ENCODE peak calls at places on chromosome 9, in ten cellular contexts. W is astrocyte of the spinal cord; F is A673; S is Peyer's patch; V is CD8-positive, alpha-beta T cell; T is IMR-90; B is thoracic aorta; X is body of pancreas; Q is cardiac fibroblast; I is cardiac muscle cell. C is an unnamed sample.

GRCh38 chr9:113973963-113974413 is 97.9 kb downstream of the ZNF618 start:
- DNase-seq in W (peak), F (no peak), S (no peak), V (no peak), T (peak), B (no peak), X (no peak), Q (peak), I (peak), C (no peak)

GRCh38 chr9:95505676-95506437 is 10.9 kb downstream of the PTCH1 start:
- DNase-seq in W (peak), F (peak), S (peak), V (peak), T (peak), B (no peak), X (peak), Q (peak), I (peak), C (peak)

GRCh38 chr9:6413365-6414263 is 615 bp downstream of the UHRF2 start:
- DNase-seq in W (peak), F (peak), S (peak), V (peak), T (no peak), B (no peak), X (peak), Q (peak), I (peak), C (no peak)

GRCh38 chr9:38414040-38414723 is 10.1 kb downstream of the IGFBPL1 start:
- DNase-seq in W (no peak), F (no peak), S (no peak), V (no peak), T (no peak), B (no peak), X (no peak), Q (no peak), I (no peak), C (no peak)

GRCh38 chr9:114289571-114290481 is 33.1 kb upstream of the ORM1 start:
- DNase-seq in W (no peak), F (no peak), S (peak), V (no peak), T (no peak), B (no peak), X (no peak), Q (no peak), I (no peak), C (no peak)

GRCh38 chr9:115930472-115930871 is 223.1 kb upstream of the PAPPA start:
- DNase-seq in W (no peak), F (no peak), S (no peak), V (no peak), T (peak), B (no peak), X (no peak), Q (peak), I (no peak), C (no peak)

GRCh38 chr9:93136011-93136440 is 2.0 kb upstream of the NINJ1 start:
- DNase-seq in W (peak), F (no peak), S (no peak), V (no peak), T (peak), B (no peak), X (no peak), Q (peak), I (no peak), C (no peak)

GRCh38 chr9:93533863-93534262 is 42.5 kb upstream of the PHF2 start:
- DNase-seq in W (no peak), F (no peak), S (no peak), V (no peak), T (no peak), B (no peak), X (no peak), Q (no peak), I (no peak), C (no peak)

GRCh38 chr9:16915126-16915831 is 44.8 kb upstream of the BNC2 start:
- DNase-seq in W (no peak), F (no peak), S (no peak), V (no peak), T (no peak), B (no peak), X (no peak), Q (no peak), I (no peak), C (no peak)

GRCh38 chr9:116959775-116960174 is 272.7 kb downstream of the TRIM32 start:
- DNase-seq in W (no peak), F (peak), S (no peak), V (no peak), T (peak), B (no peak), X (no peak), Q (no peak), I (no peak), C (no peak)

GRCh38 chr9:86321373-86321772 is 32.8 kb downstream of the TUT7 start:
- DNase-seq in W (peak), F (no peak), S (no peak), V (no peak), T (peak), B (no peak), X (no peak), Q (peak), I (no peak), C (peak)

GRCh38 chr9:12643686-12644085 is 49.5 kb upstream of the TYRP1 start:
- DNase-seq in W (no peak), F (no peak), S (no peak), V (no peak), T (no peak), B (no peak), X (no peak), Q (peak), I (no peak), C (no peak)

GRCh38 chr9:12640021-12640587 is 53.1 kb upstream of the TYRP1 start:
- DNase-seq in W (peak), F (peak), S (no peak), V (no peak), T (peak), B (no peak), X (peak), Q (peak), I (peak), C (peak)

GRCh38 chr9:12640866-12641636 is 52.1 kb upstream of the TYRP1 start:
- DNase-seq in W (no peak), F (no peak), S (no peak), V (no peak), T (no peak), B (no peak), X (no peak), Q (no peak), I (no peak), C (no peak)
- TF ChIP-seq CTCF in W (no peak), F (no peak), S (no peak), V (no peak), T (no peak), B (no peak), X (no peak), Q (no peak), I (no peak), C (no peak)

GRCh38 chr9:22010881-22011625 is 1.9 kb upstream of the CDKN2B start:
- DNase-seq in W (peak), F (no peak), S (no peak), V (peak), T (peak), B (no peak), X (no peak), Q (peak), I (peak), C (no peak)

GRCh38 chr9:22005083-22005699 is 3.9 kb downstream of the CDKN2B start:
- DNase-seq in W (peak), F (no peak), S (no peak), V (no peak), T (peak), B (no peak), X (no peak), Q (no peak), I (peak), C (no peak)

GRCh38 chr9:22005700-22006605 is 3.2 kb downstream of the CDKN2B start:
- DNase-seq in W (peak), F (no peak), S (no peak), V (no peak), T (peak), B (no peak), X (no peak), Q (no peak), I (no peak), C (no peak)

GRCh38 chr9:22008662-22009562 is at the start of gene CDKN2B:
- DNase-seq in W (peak), F (no peak), S (peak), V (peak), T (peak), B (peak), X (peak), Q (peak), I (peak), C (peak)

DNA sequence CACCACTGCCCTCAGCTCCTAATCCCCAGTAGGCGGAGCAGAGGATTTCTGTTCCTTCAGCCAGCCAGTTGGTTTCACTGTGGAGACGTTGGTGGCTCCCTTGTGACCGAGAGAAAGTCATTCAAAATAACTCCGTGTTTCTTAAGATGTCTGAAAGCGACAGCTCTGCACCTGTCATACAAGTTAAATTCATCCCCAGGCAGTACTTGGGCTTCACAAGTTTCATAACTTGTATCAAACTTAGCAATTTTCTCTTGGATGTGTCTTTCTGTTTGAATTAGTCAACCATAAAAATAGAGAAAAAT is 410 bp upstream of the CDKN2B start:
- DNase-seq in W (no peak), F (no peak), S (no peak), V (no peak), T (no peak), B (no peak), X (no peak), Q (no peak), I (no peak), C (no peak)
- H3K4me3 ChIP-seq in W (peak), F (no peak), S (peak), V (peak), T (peak), B (peak), X (no peak), Q (peak), I (peak), C (peak)

DNA sequence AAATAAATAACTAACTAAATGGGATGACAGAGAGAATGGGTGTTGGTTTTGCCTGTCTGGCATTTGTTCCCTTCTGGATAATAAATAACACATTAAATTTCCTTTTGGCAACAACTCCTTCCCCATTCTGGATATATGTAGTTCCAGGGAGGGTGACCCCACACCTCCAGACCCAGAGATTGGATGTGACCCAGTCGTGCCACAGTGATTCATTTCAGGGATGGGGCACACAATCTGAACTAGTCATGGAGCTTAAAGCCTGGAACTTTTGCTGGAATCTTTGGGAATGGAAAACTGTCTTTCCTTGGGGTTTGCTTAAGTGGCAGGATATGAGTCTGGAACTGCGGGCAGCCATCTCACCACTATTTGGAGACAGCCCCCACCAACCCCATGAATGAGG is 11.3 kb downstream of the KLF9 start:
- DNase-seq in W (no peak), F (no peak), S (no peak), V (no peak), T (no peak), B (no peak), X (no peak), Q (no peak), I (no peak), C (no peak)
- TF ChIP-seq CTCF in W (no peak), F (no peak), S (no peak), V (no peak), T (no peak), B (no peak), X (no peak), Q (no peak), I (no peak), C (no peak)

DNA sequence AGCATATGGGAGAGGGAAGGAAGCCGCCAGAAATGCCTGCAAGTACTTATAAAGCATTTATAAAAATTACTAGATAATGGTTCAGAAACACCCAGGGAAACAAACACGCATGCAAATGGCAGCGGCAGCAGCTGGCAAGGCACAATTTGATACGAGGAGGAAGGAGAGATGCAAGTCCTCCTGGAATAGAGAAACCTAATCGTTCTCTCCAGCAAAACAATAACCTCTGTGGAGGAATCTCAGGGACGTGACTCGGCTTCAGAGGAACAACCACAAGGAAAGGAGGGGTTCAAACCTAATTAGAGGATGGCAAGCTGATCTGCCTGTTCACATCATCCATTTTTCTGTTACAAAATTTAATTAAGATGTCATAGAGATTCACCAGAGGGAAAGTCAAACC is 8.8 kb downstream of the TTLL11 start:
- DNase-seq in W (no peak), F (no peak), S (no peak), V (no peak), T (no peak), B (no peak), X (no peak), Q (no peak), I (no peak), C (no peak)
- H3K4me3 ChIP-seq in W (no peak), F (no peak), S (no peak), V (no peak), T (no peak), B (peak), X (no peak), Q (no peak), I (no peak), C (no peak)

GRCh38 chr9:129886226-129887174 is 51.2 kb downstream of the USP20 start:
- DNase-seq in W (no peak), F (no peak), S (no peak), V (peak), T (no peak), B (no peak), X (no peak), Q (peak), I (no peak), C (no peak)
- TF ChIP-seq CTCF in W (no peak), F (no peak), S (no peak), V (no peak), T (no peak), B (no peak), X (no peak), Q (no peak), I (no peak), C (no peak)